ENCODE peak calls at places on chromosomes 13 and 19, in five cellular contexts. N, E, D, P and W are unnamed samples. For H3K4me1, the result is how much of the 10 kb centered on the place peaks cover.

GRCh38 chr13:108342369-108343289 is 73.1 kb downstream of the TNFSF13B start:
- DNase-seq in D (peak), N (peak), E (no peak), P (peak), W (peak)

GRCh38 chr19:2345794-2346663 is 14.0 kb upstream of the TMPRSS9 start:
- DNase-seq in P (no peak), D (peak), E (no peak), N (no peak), W (no peak)

GRCh38 chr13:106104281-106104901 is 431.1 kb downstream of the EFNB2 start:
- DNase-seq in P (peak), D (peak), N (peak), E (no peak), W (peak)

GRCh38 chr13:66558511-66558910 is 671.6 kb downstream of the PCDH9 start:
- DNase-seq in E (no peak), D (peak), P (peak), N (peak), W (peak)

GRCh38 chr13:103291693-103292572 is 225.7 kb upstream of the SLC10A2 start:
- DNase-seq in E (no peak), D (no peak), N (peak), P (no peak), W (no peak)

GRCh38 chr13:29849731-29850212 is 645 bp downstream of the UBL3 start:
- DNase-seq in P (peak), D (peak), E (peak), N (peak), W (peak)

GRCh38 chr19:28472843-28473242 is 740.1 kb downstream of the UQCRFS1 start:
- DNase-seq in P (no peak), D (no peak), E (no peak), N (no peak), W (no peak)

GRCh38 chr13:113078895-113079720 is 26.5 kb upstream of the F7 start:
- DNase-seq in P (no peak), N (no peak), D (peak), E (no peak), W (no peak)

GRCh38 chr19:45645068-45645630 is 6.0 kb upstream of the EML2 start:
- DNase-seq in E (no peak), D (no peak), N (no peak), P (no peak), W (no peak)

GRCh38 chr19:42132030-42132628 is at the start of gene POU2F2:
- DNase-seq in N (peak), P (no peak), D (no peak), E (peak), W (peak)

GRCh38 chr19:42130254-42130573 is 2.0 kb downstream of the POU2F2 start:
- DNase-seq in N (no peak), E (no peak), P (no peak), D (no peak), W (no peak)

GRCh38 chr19:42132851-42133528 is 744 bp upstream of the POU2F2 start:
- DNase-seq in E (peak), N (peak), D (no peak), P (no peak), W (peak)

GRCh38 chr19:42129399-42130253 is 2.6 kb downstream of the POU2F2 start:
- DNase-seq in E (no peak), D (no peak), N (no peak), P (no peak), W (no peak)

GRCh38 chr19:42131149-42132029 is 857 bp downstream of the POU2F2 start:
- DNase-seq in P (no peak), D (no peak), E (no peak), N (no peak), W (no peak)
- H3K4me1 ChIP-seq in P (under half), D (under half), E (under half), N (under half), W (under half)

GRCh38 chr19:50311723-50312635 is 17.2 kb downstream of the KCNC3 start:
- DNase-seq in D (no peak), E (peak), N (peak), P (no peak), W (no peak)
- H3K9ac ChIP-seq in D (no peak), E (peak), N (peak), P (no peak), W (no peak)

GRCh38 chr13:28379371-28380083 is 115.4 kb downstream of the FLT1 start:
- DNase-seq in E (no peak), N (no peak), D (no peak), P (no peak), W (no peak)
- H3K4me1 ChIP-seq in E (under half), N (under half), D (under half), P (under half), W (under half)

DNA sequence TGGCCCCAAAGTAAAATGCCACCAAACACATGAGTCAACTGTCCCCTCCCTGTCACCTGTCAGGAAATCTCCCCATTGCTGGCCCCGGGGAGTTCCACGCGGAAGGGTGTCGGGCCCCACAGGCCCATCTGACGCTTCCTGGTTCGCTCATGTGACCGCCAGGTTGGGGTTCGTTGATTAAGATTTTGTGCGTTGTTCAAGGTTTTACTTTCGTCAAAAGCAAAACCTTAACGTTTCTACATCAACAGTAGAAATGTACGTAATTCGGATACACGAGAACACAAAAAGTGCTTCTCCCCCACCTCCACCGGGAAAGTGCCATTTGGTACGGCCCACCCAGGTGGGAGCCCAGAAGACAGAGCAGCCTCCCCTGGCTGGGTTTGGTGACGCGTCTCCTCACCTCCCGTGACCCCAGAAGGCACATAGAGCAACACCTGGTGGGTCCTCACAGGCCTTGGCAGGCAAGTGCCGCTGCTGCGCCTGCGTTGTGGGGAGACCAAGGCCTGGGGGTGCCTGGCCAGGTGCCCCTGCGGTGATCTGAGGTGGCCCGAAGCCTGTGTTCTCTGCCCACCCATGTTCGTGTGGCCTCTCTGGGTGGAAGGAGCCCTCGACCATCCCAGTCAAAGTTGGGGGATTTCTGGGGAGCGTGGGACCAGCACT is 161.6 kb downstream of the KDM4B start:
- DNase-seq in N (no peak), P (no peak), D (no peak), E (no peak), W (no peak)
- H3K9ac ChIP-seq in N (no peak), P (no peak), D (no peak), E (no peak), W (no peak)